ENCODE peak calls at places on chromosomes 6 and 20, in four cellular contexts. G is caudate nucleus, V is T-cell, C is GM23338. I is an unnamed sample.

GRCh38 chr20:48490976-48491657 is 336.7 kb downstream of the PREX1 start:
- DNase-seq in G (no peak), V (no peak), C (no peak), I (peak)

GRCh38 chr6:13189710-13190109 is 138.6 kb downstream of the TBC1D7 start:
- DNase-seq in G (no peak), V (no peak), C (no peak), I (no peak)

GRCh38 chr20:53917145-53918009 is 153.0 kb downstream of the BCAS1 start:
- DNase-seq in G (no peak), V (no peak), C (no peak), I (peak)

GRCh38 chr6:44976677-44977405 is 351.3 kb upstream of the RUNX2 start:
- DNase-seq in G (no peak), V (no peak), C (no peak), I (no peak)

GRCh38 chr20:59807909-59808728 is 125.3 kb downstream of the SYCP2 start:
- DNase-seq in G (no peak), V (no peak), C (no peak), I (peak)

GRCh38 chr6:72418495-72418894 is 203.4 kb upstream of the KCNQ5 start:
- DNase-seq in G (no peak), V (no peak), C (no peak), I (no peak)

GRCh38 chr6:85402922-85403321 is 47.0 kb upstream of the NT5E start:
- DNase-seq in G (no peak), V (no peak), C (no peak), I (no peak)

GRCh38 chr6:133769463-133769862 is 119.5 kb upstream of the TCF21 start:
- DNase-seq in G (no peak), V (no peak), C (no peak), I (no peak)

GRCh38 chr6:108497883-108498282 is 62.8 kb upstream of the FOXO3 start:
- DNase-seq in G (no peak), V (no peak), C (peak), I (peak)

GRCh38 chr20:32523613-32524218 is 61.4 kb downstream of the NOL4L start:
- DNase-seq in G (no peak), V (no peak), C (no peak), I (no peak)

GRCh38 chr6:41940759-41941279 is 789 bp downstream of the CCND3 start:
- DNase-seq in G (peak), V (peak), C (peak), I (peak)

I was measured in endodermal cell.